ENCODE peak calls at places on chromosomes 3 and 15, in eight cellular contexts. R is G401; D is H9; E is PC-3; S is GM23248; P is stimulated activated CD8-positive, alpha-beta memory T cell treated with anti-CD3 and anti-CD28 coated beads, Interleukin-15, amount 100 ng/mL, for 24 hours; I is retina; U is WTC11. K is an unnamed sample.
A peak's percentile ranks its signal among the peaks of the same experiment; 100 is the strongest.

GRCh38 chr15:57686657-57687056 is 19.9 kb upstream of the POLR2M start:
- DNase-seq in R (no peak), D (no peak), E (no peak), S (no peak), P (no peak), I (no peak), U (no peak), K (no peak)

GRCh38 chr3:52978109-52978754 is 67.6 kb downstream of the SFMBT1 start:
- DNase-seq in R (peak; percentile 35), D (no peak), E (no peak), S (no peak), P (no peak), I (no peak), U (no peak), K (no peak)

GRCh38 chr15:68783226-68784054 is 37.3 kb downstream of the ANP32A start:
- DNase-seq in R (no peak), D (peak; percentile 80), E (peak; percentile 49), S (no peak), P (no peak), I (no peak), U (peak; percentile 77), K (no peak)

GRCh38 chr3:149120051-149120972 is 9.1 kb upstream of the HPS3 start:
- DNase-seq in R (peak; percentile 70), D (no peak), E (peak; percentile 86), S (peak; percentile 78), P (no peak), I (peak; percentile 34), U (no peak), K (no peak)

GRCh38 chr3:122988507-122988906 is 39.1 kb downstream of the SEMA5B start:
- DNase-seq in R (no peak), D (no peak), E (no peak), S (no peak), P (no peak), I (peak; percentile 53), U (no peak), K (no peak)

GRCh38 chr3:161163297-161163696 is 57.8 kb upstream of the NMD3 start:
- DNase-seq in R (no peak), D (no peak), E (peak; percentile 96), S (peak; percentile 87), P (no peak), I (no peak), U (no peak), K (no peak)

GRCh38 chr3:155972885-155973584 is 102.6 kb downstream of the GMPS start:
- DNase-seq in R (no peak), D (no peak), E (no peak), S (no peak), P (no peak), I (no peak), U (no peak), K (no peak)

GRCh38 chr3:185153170-185153733 is 392 bp upstream of the C3orf70 start:
- DNase-seq in R (no peak), D (peak; percentile 68), E (no peak), S (no peak), P (no peak), I (peak; percentile 89), U (peak; percentile 69), K (no peak)

GRCh38 chr15:45583731-45584639 is 3.2 kb upstream of the BLOC1S6 start:
- DNase-seq in R (no peak), D (no peak), E (no peak), S (no peak), P (no peak), I (no peak), U (no peak), K (no peak)

GRCh38 chr15:74506515-74506840 is 34.5 kb upstream of the ARID3B start:
- DNase-seq in R (no peak), D (no peak), E (no peak), S (no peak), P (no peak), I (no peak), U (no peak), K (no peak)

GRCh38 chr3:67075295-67075694 is 77.2 kb downstream of the KBTBD8 start:
- DNase-seq in R (no peak), D (no peak), E (no peak), S (no peak), P (no peak), I (no peak), U (no peak), K (no peak)

GRCh38 chr3:134036291-134036690 is 6.6 kb upstream of the SLCO2A1 start:
- DNase-seq in R (no peak), D (peak; percentile 18), E (no peak), S (no peak), P (no peak), I (no peak), U (no peak), K (no peak)

GRCh38 chr3:36476274-36476942 is 96.1 kb downstream of the STAC start:
- DNase-seq in R (peak; percentile 6), D (no peak), E (no peak), S (peak; percentile 41), P (no peak), I (no peak), U (no peak), K (no peak)

GRCh38 chr15:48143856-48144255 is 23.1 kb downstream of the SLC24A5 start:
- DNase-seq in R (no peak), D (no peak), E (peak; percentile 12), S (no peak), P (no peak), I (no peak), U (no peak), K (no peak)

K was measured in breast epithelium.